ENCODE peak calls at places on chromosome 10, in nine cellular contexts. U is spleen, Q is sigmoid colon, F is stomach, R is HepG2, T is upper lobe of left lung, X is vagina, C is esophagus muscularis mucosa, P is suprapubic skin. E is an unnamed sample.

GRCh38 chr10:7853226-7853891 is 35.1 kb downstream of the TAF3 start:
- DNase-seq in U (no peak), Q (no peak), F (no peak), R (no peak), T (no peak), X (no peak), C (no peak), P (no peak), E (no peak)

GRCh38 chr10:16988900-16989299 is 140.7 kb downstream of the CUBN start:
- DNase-seq in U (no peak), Q (no peak), F (no peak), R (no peak), T (no peak), X (no peak), C (no peak), P (no peak), E (no peak)

GRCh38 chr10:83274088-83274487 is 865.2 kb upstream of the GHITM start:
- DNase-seq in U (no peak), Q (no peak), F (no peak), R (no peak), T (no peak), X (no peak), C (no peak), P (no peak), E (no peak)

GRCh38 chr10:102603946-102604345 is 40.3 kb upstream of the TRIM8 start:
- DNase-seq in U (no peak), Q (peak), F (no peak), R (no peak), T (no peak), X (no peak), C (no peak), P (no peak), E (no peak)

GRCh38 chr10:111297351-111297848 is 220.6 kb downstream of the ADRA2A start:
- DNase-seq in U (no peak), Q (no peak), F (no peak), R (no peak), T (peak), X (no peak), C (peak), P (no peak), E (no peak)

GRCh38 chr10:112755446-112756117 is 194.5 kb upstream of the TCF7L2 start:
- DNase-seq in U (no peak), Q (no peak), F (no peak), R (peak), T (no peak), X (no peak), C (no peak), P (no peak), E (peak)

GRCh38 chr10:88879754-88880286 is at the start of gene STAMBPL1:
- DNase-seq in U (peak), Q (peak), F (peak), R (no peak), T (peak), X (no peak), C (peak), P (peak), E (peak)

GRCh38 chr10:70192325-70192966 is 22.1 kb upstream of the SAR1A start:
- DNase-seq in U (no peak), Q (no peak), F (peak), R (peak), T (no peak), X (no peak), C (no peak), P (no peak), E (peak)

GRCh38 chr10:130748409-130749057 is 563.0 kb downstream of the TCERG1L start:
- DNase-seq in U (peak), Q (peak), F (peak), R (no peak), T (no peak), X (no peak), C (no peak), P (peak), E (no peak)

GRCh38 chr10:36794981-36795380 is 330.4 kb upstream of the ANKRD30A start:
- DNase-seq in U (no peak), Q (no peak), F (no peak), R (no peak), T (no peak), X (no peak), C (no peak), P (no peak), E (no peak)

GRCh38 chr10:84540617-84541288 is 212.4 kb downstream of the CCSER2 start:
- DNase-seq in U (peak), Q (peak), F (peak), R (peak), T (peak), X (no peak), C (no peak), P (peak), E (peak)

GRCh38 chr10:77974396-77975074 is 48.0 kb upstream of the DLG5 start:
- DNase-seq in U (no peak), Q (peak), F (peak), R (peak), T (no peak), X (no peak), C (no peak), P (no peak), E (no peak)

GRCh38 chr10:35348609-35349388 is 12.5 kb downstream of the CCNY start:
- DNase-seq in U (no peak), Q (no peak), F (no peak), R (peak), T (no peak), X (no peak), C (no peak), P (no peak), E (no peak)

GRCh38 chr10:35898722-35899485 is 256.8 kb upstream of the FZD8 start:
- DNase-seq in U (no peak), Q (no peak), F (no peak), R (no peak), T (peak), X (no peak), C (peak), P (no peak), E (no peak)

GRCh38 chr10:124064676-124065075 is 28.7 kb downstream of the CHST15 start:
- DNase-seq in U (no peak), Q (no peak), F (no peak), R (no peak), T (no peak), X (no peak), C (no peak), P (no peak), E (no peak)

GRCh38 chr10:74262856-74263255 is 111.8 kb downstream of the ADK start:
- DNase-seq in U (no peak), Q (no peak), F (no peak), R (no peak), T (no peak), X (no peak), C (no peak), P (no peak), E (no peak)

GRCh38 chr10:5458425-5458824 is 40.9 kb downstream of the CALML5 start:
- DNase-seq in U (no peak), Q (no peak), F (no peak), R (no peak), T (no peak), X (no peak), C (no peak), P (no peak), E (no peak)

GRCh38 chr10:16996530-16996964 is 133.1 kb downstream of the CUBN start:
- DNase-seq in U (no peak), Q (no peak), F (no peak), R (no peak), T (no peak), X (no peak), C (no peak), P (no peak), E (no peak)

GRCh38 chr10:633279-634245 is 55.9 kb downstream of the DIP2C start:
- DNase-seq in U (peak), Q (peak), F (peak), R (peak), T (no peak), X (no peak), C (no peak), P (peak), E (no peak)

GRCh38 chr10:130509881-130510689 is 373.9 kb downstream of the GLRX3 start:
- DNase-seq in U (no peak), Q (no peak), F (no peak), R (no peak), T (peak), X (no peak), C (peak), P (no peak), E (no peak)

GRCh38 chr10:102962259-102962658 is 44.2 kb downstream of the CNNM2 start:
- DNase-seq in U (no peak), Q (no peak), F (no peak), R (no peak), T (no peak), X (no peak), C (no peak), P (no peak), E (no peak)

GRCh38 chr10:35212856-35213255 is 86.2 kb downstream of the CREM start:
- DNase-seq in U (no peak), Q (peak), F (no peak), R (no peak), T (no peak), X (no peak), C (no peak), P (no peak), E (no peak)

GRCh38 chr10:119917777-119918176 is 25.2 kb downstream of the SEC23IP start:
- DNase-seq in U (no peak), Q (no peak), F (no peak), R (no peak), T (no peak), X (no peak), C (no peak), P (no peak), E (no peak)

GRCh38 chr10:5977471-5978370 is at the start of gene IL15RA:
- DNase-seq in U (peak), Q (peak), F (peak), R (peak), T (peak), X (no peak), C (peak), P (peak), E (peak)

GRCh38 chr10:127649642-127650041 is 87.3 kb upstream of the FOXI2 start:
- DNase-seq in U (no peak), Q (no peak), F (no peak), R (peak), T (no peak), X (no peak), C (no peak), P (no peak), E (no peak)

GRCh38 chr10:33600381-33600780 is 265.9 kb upstream of the NRP1 start:
- DNase-seq in U (no peak), Q (no peak), F (no peak), R (no peak), T (no peak), X (no peak), C (no peak), P (no peak), E (no peak)

GRCh38 chr10:129335396-129335795 is 131.6 kb upstream of the MGMT start:
- DNase-seq in U (no peak), Q (no peak), F (no peak), R (no peak), T (no peak), X (no peak), C (peak), P (no peak), E (no peak)

GRCh38 chr10:118501171-118501570 is 94.3 kb downstream of the PRLHR start:
- DNase-seq in U (no peak), Q (no peak), F (no peak), R (no peak), T (peak), X (no peak), C (peak), P (no peak), E (no peak)

GRCh38 chr10:84715911-84716310 is 387.5 kb downstream of the CCSER2 start:
- DNase-seq in U (no peak), Q (no peak), F (no peak), R (peak), T (no peak), X (no peak), C (no peak), P (no peak), E (no peak)

GRCh38 chr10:71985542-71986250 is 21.5 kb downstream of the CHST3 start:
- DNase-seq in U (no peak), Q (no peak), F (no peak), R (no peak), T (no peak), X (no peak), C (no peak), P (no peak), E (no peak)

GRCh38 chr10:53122265-53122664 is 349.7 kb upstream of the MBL2 start:
- DNase-seq in U (no peak), Q (no peak), F (no peak), R (no peak), T (no peak), X (no peak), C (no peak), P (no peak), E (no peak)

GRCh38 chr10:130192276-130192848 is 56.2 kb downstream of the GLRX3 start:
- DNase-seq in U (no peak), Q (no peak), F (no peak), R (no peak), T (peak), X (no peak), C (no peak), P (no peak), E (no peak)

GRCh38 chr10:115046686-115047244 is 46.4 kb upstream of the ATRNL1 start:
- DNase-seq in U (no peak), Q (no peak), F (no peak), R (no peak), T (no peak), X (no peak), C (peak), P (no peak), E (no peak)

GRCh38 chr10:132450466-132450824 is 53.4 kb downstream of the PWWP2B start:
- DNase-seq in U (peak), Q (no peak), F (no peak), R (no peak), T (no peak), X (no peak), C (no peak), P (no peak), E (no peak)

DNA sequence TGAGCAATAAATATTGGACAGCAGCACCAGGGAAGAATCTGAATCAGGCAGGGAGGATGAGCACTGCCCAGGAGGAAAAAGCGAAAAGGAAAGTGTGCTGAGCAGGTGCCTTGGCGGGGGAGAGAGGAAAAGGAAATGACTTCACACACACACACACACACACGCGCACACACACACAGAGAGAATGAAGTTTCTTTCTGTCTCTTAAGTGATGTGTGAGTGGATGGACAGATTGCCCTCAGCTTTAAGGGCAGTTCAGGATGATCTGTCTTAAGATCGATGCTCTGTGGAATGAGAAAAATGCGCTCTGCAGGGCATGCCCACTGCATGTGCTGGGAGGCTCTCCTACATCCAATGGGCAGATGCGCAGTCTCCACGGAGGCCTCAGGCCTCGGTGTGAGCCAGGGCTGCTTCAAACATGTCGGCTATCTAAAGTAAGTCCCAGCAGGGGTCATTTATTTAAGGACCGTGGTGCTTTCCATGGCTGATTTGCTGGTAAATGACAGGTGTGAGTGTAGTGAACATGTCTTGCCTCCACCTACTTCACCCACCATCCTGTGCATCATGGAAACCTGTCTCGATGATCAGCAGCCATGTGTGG is 2.5 kb upstream of the ACBD5 start:
- DNase-seq in U (peak), Q (no peak), F (peak), R (peak), T (peak), X (no peak), C (no peak), P (no peak), E (peak)
- TF ChIP-seq POLR2A in U (no peak), Q (no peak), F (no peak), R (peak), T (peak), X (no peak), C (no peak), P (no peak), E (peak)

DNA sequence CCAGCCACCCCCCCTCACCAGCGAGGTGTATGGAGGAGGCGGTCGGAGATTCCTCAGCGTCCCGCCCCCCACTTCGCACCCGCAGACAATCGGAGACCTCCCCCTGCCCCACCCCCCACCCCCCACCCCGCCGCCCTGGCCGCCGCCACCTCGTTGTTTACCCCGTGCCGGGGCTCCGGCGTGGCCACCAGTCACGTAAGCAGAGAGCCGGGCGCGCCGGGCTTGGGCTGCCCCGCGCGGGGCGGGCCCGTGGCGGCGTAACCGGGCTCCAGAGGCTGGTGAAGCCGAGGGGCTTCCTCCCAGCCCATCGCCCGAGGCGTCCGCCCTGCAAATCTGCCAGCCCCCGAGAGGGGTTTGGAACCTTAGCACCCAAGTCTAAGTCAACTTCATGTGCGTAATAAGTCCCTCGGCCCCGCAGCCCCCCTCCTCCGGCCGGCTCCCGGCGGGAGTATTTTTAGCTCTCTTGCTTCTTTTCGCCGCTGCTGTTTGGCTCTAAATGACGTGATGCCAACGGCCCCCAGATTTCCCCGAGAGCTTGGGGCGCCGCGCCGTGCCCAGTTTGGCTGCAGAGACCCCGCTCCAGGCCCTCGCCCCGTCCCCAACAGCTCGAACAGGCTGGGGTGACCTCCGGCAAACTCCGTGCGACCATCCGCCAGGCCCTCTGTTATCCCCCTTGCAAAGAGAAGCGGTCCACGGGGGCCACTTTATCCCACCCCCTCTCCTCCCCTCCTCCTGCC is 2.7 kb downstream of the MXI1 start:
- DNase-seq in U (peak), Q (peak), F (peak), R (no peak), T (peak), X (no peak), C (peak), P (peak), E (peak)
- TF ChIP-seq POLR2AphosphoS5 in U (peak), Q (peak), F (no peak), R (no peak), T (no peak), X (no peak), C (no peak), P (no peak), E (no peak)

GRCh38 chr10:95291634-95292039 is 834 bp upstream of the PDLIM1 start:
- DNase-seq in U (no peak), Q (no peak), F (no peak), R (no peak), T (no peak), X (no peak), C (no peak), P (peak), E (no peak)

GRCh38 chr10:95289003-95289920 is 1.5 kb downstream of the PDLIM1 start:
- DNase-seq in U (no peak), Q (no peak), F (no peak), R (no peak), T (no peak), X (no peak), C (no peak), P (no peak), E (no peak)

GRCh38 chr10:95290446-95290800 is 380 bp downstream of the PDLIM1 start:
- DNase-seq in U (peak), Q (no peak), F (no peak), R (no peak), T (no peak), X (no peak), C (no peak), P (no peak), E (no peak)

GRCh38 chr10:95289921-95290421 is 832 bp downstream of the PDLIM1 start:
- DNase-seq in U (no peak), Q (no peak), F (no peak), R (no peak), T (no peak), X (no peak), C (no peak), P (no peak), E (no peak)

GRCh38 chr10:95290801-95291633 is at the start of gene PDLIM1:
- DNase-seq in U (peak), Q (peak), F (peak), R (peak), T (peak), X (no peak), C (no peak), P (peak), E (peak)
- TF ChIP-seq CTCF in U (no peak), Q (no peak), F (no peak), R (peak), T (peak), X (peak), C (peak), P (peak), E (no peak)

GRCh38 chr10:30432631-30433285 is 1.2 kb upstream of the MAP3K8 start:
- DNase-seq in U (peak), Q (peak), F (no peak), R (no peak), T (peak), X (no peak), C (no peak), P (no peak), E (no peak)

GRCh38 chr10:30433779-30434272 is at the start of gene MAP3K8:
- DNase-seq in U (peak), Q (peak), F (peak), R (peak), T (peak), X (no peak), C (peak), P (peak), E (peak)

GRCh38 chr10:30430544-30431298 is 3.3 kb upstream of the MAP3K8 start:
- DNase-seq in U (no peak), Q (no peak), F (no peak), R (no peak), T (no peak), X (no peak), C (no peak), P (no peak), E (no peak)

GRCh38 chr10:30433286-30433778 is 652 bp upstream of the MAP3K8 start:
- DNase-seq in U (peak), Q (peak), F (peak), R (peak), T (no peak), X (no peak), C (peak), P (peak), E (peak)

DNA sequence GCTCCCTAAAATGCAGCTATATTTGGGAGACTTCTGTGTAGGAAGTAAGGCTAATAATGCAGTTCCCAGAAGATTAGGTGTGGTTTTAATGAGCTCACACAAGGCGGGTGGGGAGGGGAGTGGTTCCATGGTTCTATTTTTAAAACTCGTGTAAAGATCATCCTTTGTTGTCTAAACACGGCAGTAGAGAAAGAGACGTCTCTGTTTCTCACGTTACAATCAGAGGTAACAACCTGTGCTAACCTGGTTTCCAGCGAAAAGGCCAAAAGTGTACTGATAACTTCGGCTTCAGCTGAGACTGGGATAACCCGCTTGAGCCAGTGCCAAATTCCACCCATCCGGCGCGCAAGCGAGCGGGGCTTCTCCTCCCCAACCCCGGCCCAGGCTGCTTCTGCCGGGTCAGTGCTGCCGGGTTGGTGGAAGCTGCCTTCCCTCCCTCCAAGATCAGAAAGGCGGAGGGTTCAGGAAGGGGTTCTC is 2.5 kb upstream of the MAP3K8 start:
- DNase-seq in U (peak), Q (no peak), F (peak), R (no peak), T (peak), X (no peak), C (no peak), P (no peak), E (no peak)
- TF ChIP-seq POLR2A in U (no peak), Q (no peak), F (no peak), R (no peak), T (peak), X (no peak), C (no peak), P (no peak), E (no peak)